ENCODE peak calls at places on chromosomes 2 and 18, in seven cellular contexts. One of them, this sample, is unnamed.

GRCh38 chr2:232490221-232491138 is 2.8 kb upstream of the ECEL1 start:
- DNase-seq in H1: no peak
- DNase-seq in HepG2: no peak
- DNase-seq in K562: no peak
- DNase-seq in HEK293T: no peak
- DNase-seq in HCT116: no peak
- DNase-seq in GM12878: no peak
- DNase-seq in this sample: no peak

GRCh38 chr2:20762945-20763683 is 59.8 kb downstream of the LDAH start:
- DNase-seq in H1: no peak
- DNase-seq in HepG2: no peak
- DNase-seq in K562: no peak
- DNase-seq in HEK293T: no peak
- DNase-seq in HCT116: no peak
- DNase-seq in GM12878: no peak
- DNase-seq in this sample: no peak

GRCh38 chr2:222399038-222399783 is 25.1 kb upstream of the SGPP2 start:
- DNase-seq in H1: no peak
- DNase-seq in HepG2: no peak
- DNase-seq in K562: no peak
- DNase-seq in HEK293T: no peak
- DNase-seq in HCT116: no peak
- DNase-seq in GM12878: no peak
- DNase-seq in this sample: no peak

GRCh38 chr2:237298323-237299118 is 115.4 kb downstream of the COL6A3 start:
- DNase-seq in H1: no peak
- DNase-seq in HepG2: peak; percentile 51
- DNase-seq in K562: no peak
- DNase-seq in HEK293T: no peak
- DNase-seq in HCT116: peak; percentile 71
- DNase-seq in GM12878: no peak
- DNase-seq in this sample: no peak

GRCh38 chr2:18918280-18918679 is 328.9 kb upstream of the NT5C1B start:
- DNase-seq in H1: no peak
- DNase-seq in HepG2: no peak
- DNase-seq in K562: no peak
- DNase-seq in HEK293T: no peak
- DNase-seq in HCT116: no peak
- DNase-seq in GM12878: no peak
- DNase-seq in this sample: no peak

GRCh38 chr2:145036421-145036901 is 516.5 kb upstream of the ZEB2 start:
- DNase-seq in H1: no peak
- DNase-seq in HepG2: no peak
- DNase-seq in K562: no peak
- DNase-seq in HEK293T: no peak
- DNase-seq in HCT116: no peak
- DNase-seq in GM12878: no peak
- DNase-seq in this sample: no peak

GRCh38 chr2:67867735-67868134 is 195.1 kb downstream of the C1D start:
- DNase-seq in H1: no peak
- DNase-seq in HepG2: no peak
- DNase-seq in K562: no peak
- DNase-seq in HEK293T: no peak
- DNase-seq in HCT116: no peak
- DNase-seq in GM12878: no peak
- DNase-seq in this sample: no peak

GRCh38 chr2:676647-677055 is 555 bp downstream of the TMEM18 start:
- DNase-seq in H1: peak; percentile 97
- DNase-seq in HepG2: peak; percentile 95
- DNase-seq in K562: peak; percentile 95
- DNase-seq in HEK293T: no peak
- DNase-seq in HCT116: peak; percentile 93
- DNase-seq in GM12878: peak; percentile 91
- DNase-seq in this sample: peak; percentile 98

GRCh38 chr2:24844023-24844685 is 50.9 kb downstream of the CENPO start:
- DNase-seq in H1: no peak
- DNase-seq in HepG2: no peak
- DNase-seq in K562: no peak
- DNase-seq in HEK293T: no peak
- DNase-seq in HCT116: no peak
- DNase-seq in GM12878: no peak
- DNase-seq in this sample: no peak

GRCh38 chr2:217821536-217822147 is 181.2 kb downstream of the TNS1 start:
- DNase-seq in H1: no peak
- DNase-seq in HepG2: no peak
- DNase-seq in K562: no peak
- DNase-seq in HEK293T: no peak
- DNase-seq in HCT116: no peak
- DNase-seq in GM12878: no peak
- DNase-seq in this sample: no peak

GRCh38 chr2:15852811-15853210 is 87.5 kb upstream of the MYCN start:
- DNase-seq in H1: no peak
- DNase-seq in HepG2: no peak
- DNase-seq in K562: no peak
- DNase-seq in HEK293T: no peak
- DNase-seq in HCT116: no peak
- DNase-seq in GM12878: no peak
- DNase-seq in this sample: no peak

GRCh38 chr2:190277234-190278112 is 42.2 kb downstream of the HIBCH start:
- DNase-seq in H1: no peak
- DNase-seq in HepG2: peak; percentile 32
- DNase-seq in K562: peak; percentile 26
- DNase-seq in HEK293T: peak; percentile 12
- DNase-seq in HCT116: peak; percentile 56
- DNase-seq in GM12878: no peak
- DNase-seq in this sample: no peak

GRCh38 chr2:112728384-112729175 is 7.8 kb downstream of the NT5DC4 start:
- DNase-seq in H1: no peak
- DNase-seq in HepG2: no peak
- DNase-seq in K562: no peak
- DNase-seq in HEK293T: no peak
- DNase-seq in HCT116: no peak
- DNase-seq in GM12878: no peak
- DNase-seq in this sample: no peak

GRCh38 chr2:137689549-137689948 is 274.7 kb upstream of the HNMT start:
- DNase-seq in H1: no peak
- DNase-seq in HepG2: no peak
- DNase-seq in K562: no peak
- DNase-seq in HEK293T: no peak
- DNase-seq in HCT116: no peak
- DNase-seq in GM12878: no peak
- DNase-seq in this sample: no peak

GRCh38 chr2:16729335-16729734 is 63.7 kb upstream of the CYRIA start:
- DNase-seq in H1: no peak
- DNase-seq in HepG2: no peak
- DNase-seq in K562: no peak
- DNase-seq in HEK293T: no peak
- DNase-seq in HCT116: no peak
- DNase-seq in GM12878: no peak
- DNase-seq in this sample: no peak

GRCh38 chr2:109376115-109376514 is 237.7 kb downstream of the SEPTIN10 start:
- DNase-seq in H1: no peak
- DNase-seq in HepG2: no peak
- DNase-seq in K562: no peak
- DNase-seq in HEK293T: no peak
- DNase-seq in HCT116: no peak
- DNase-seq in GM12878: no peak
- DNase-seq in this sample: no peak

GRCh38 chr2:101356486-101356885 is 30.8 kb downstream of the CREG2 start:
- DNase-seq in H1: no peak
- DNase-seq in HepG2: no peak
- DNase-seq in K562: no peak
- DNase-seq in HEK293T: no peak
- DNase-seq in HCT116: no peak
- DNase-seq in GM12878: no peak
- DNase-seq in this sample: no peak

GRCh38 chr2:39059366-39059952 is 61.4 kb downstream of the SOS1 start:
- DNase-seq in H1: no peak
- DNase-seq in HepG2: peak; percentile 62
- DNase-seq in K562: peak; percentile 13
- DNase-seq in HEK293T: peak; percentile 9
- DNase-seq in HCT116: peak; percentile 18
- DNase-seq in GM12878: no peak
- DNase-seq in this sample: no peak

GRCh38 chr2:240457223-240458043 is 22.0 kb downstream of the GPC1 start:
- DNase-seq in H1: no peak
- DNase-seq in HepG2: peak; percentile 60
- DNase-seq in K562: no peak
- DNase-seq in HEK293T: no peak
- DNase-seq in HCT116: no peak
- DNase-seq in GM12878: no peak
- DNase-seq in this sample: peak; percentile 75

GRCh38 chr2:240456607-240457222 is 21.3 kb downstream of the GPC1 start:
- DNase-seq in H1: no peak
- DNase-seq in HepG2: no peak
- DNase-seq in K562: no peak
- DNase-seq in HEK293T: no peak
- DNase-seq in HCT116: no peak
- DNase-seq in GM12878: no peak
- DNase-seq in this sample: no peak

GRCh38 chr2:240455227-240455718 is 19.8 kb downstream of the GPC1 start:
- DNase-seq in H1: no peak
- DNase-seq in HepG2: no peak
- DNase-seq in K562: no peak
- DNase-seq in HEK293T: no peak
- DNase-seq in HCT116: no peak
- DNase-seq in GM12878: no peak
- DNase-seq in this sample: no peak

GRCh38 chr2:240454031-240454901 is 18.8 kb downstream of the GPC1 start:
- DNase-seq in H1: no peak
- DNase-seq in HepG2: no peak
- DNase-seq in K562: no peak
- DNase-seq in HEK293T: no peak
- DNase-seq in HCT116: no peak
- DNase-seq in GM12878: no peak
- DNase-seq in this sample: no peak

GRCh38 chr2:240455719-240456606 is 20.5 kb downstream of the GPC1 start:
- DNase-seq in H1: no peak
- DNase-seq in HepG2: no peak
- DNase-seq in K562: no peak
- DNase-seq in HEK293T: no peak
- DNase-seq in HCT116: no peak
- DNase-seq in GM12878: no peak
- DNase-seq in this sample: peak; percentile 56
- TF ChIP-seq SP1 in H1: no peak
- TF ChIP-seq SP1 in HepG2: no peak
- TF ChIP-seq SP1 in K562: no peak
- TF ChIP-seq SP1 in HEK293T: no peak
- TF ChIP-seq SP1 in HCT116: no peak
- TF ChIP-seq SP1 in GM12878: no peak
- TF ChIP-seq SP1 in this sample: no peak

DNA sequence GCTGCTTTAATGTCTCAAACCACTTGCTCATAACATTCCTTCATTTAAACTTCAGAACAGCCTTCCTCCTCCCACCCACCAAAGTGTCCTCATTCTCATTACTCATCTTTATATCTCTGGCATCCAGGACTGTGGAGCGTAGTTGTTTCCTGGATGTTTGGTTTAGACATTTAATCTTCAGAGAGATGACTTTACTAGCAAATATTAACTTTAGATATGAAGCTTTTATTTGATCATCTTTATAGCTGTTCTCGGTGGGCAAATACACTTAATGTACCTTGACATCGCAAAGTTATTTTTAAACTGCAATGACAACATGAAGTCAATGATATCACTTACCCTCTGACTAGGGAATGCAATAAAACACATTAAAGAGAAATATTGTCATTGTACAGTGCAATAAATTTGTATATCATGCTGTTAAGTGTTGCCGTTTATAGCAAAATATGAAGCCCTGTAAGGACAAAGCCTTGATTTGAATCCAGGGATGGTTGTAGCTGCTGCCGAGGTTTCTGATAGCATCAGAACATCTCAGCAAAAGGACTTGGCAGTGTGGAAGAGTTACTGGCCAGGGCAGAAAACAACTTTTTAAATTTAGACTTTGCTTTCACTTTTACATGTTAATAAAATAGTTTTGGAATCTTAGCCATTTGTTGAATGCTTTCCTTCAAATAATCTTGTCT is 4.6 kb upstream of the LAMA3 start:
- DNase-seq in H1: no peak
- DNase-seq in HepG2: peak; percentile 47
- DNase-seq in K562: no peak
- DNase-seq in HEK293T: no peak
- DNase-seq in HCT116: no peak
- DNase-seq in GM12878: no peak
- DNase-seq in this sample: no peak
- TF ChIP-seq SP1 in H1: no peak
- TF ChIP-seq SP1 in HepG2: no peak
- TF ChIP-seq SP1 in K562: no peak
- TF ChIP-seq SP1 in HEK293T: no peak
- TF ChIP-seq SP1 in HCT116: no peak
- TF ChIP-seq SP1 in GM12878: no peak
- TF ChIP-seq SP1 in this sample: no peak

DNA sequence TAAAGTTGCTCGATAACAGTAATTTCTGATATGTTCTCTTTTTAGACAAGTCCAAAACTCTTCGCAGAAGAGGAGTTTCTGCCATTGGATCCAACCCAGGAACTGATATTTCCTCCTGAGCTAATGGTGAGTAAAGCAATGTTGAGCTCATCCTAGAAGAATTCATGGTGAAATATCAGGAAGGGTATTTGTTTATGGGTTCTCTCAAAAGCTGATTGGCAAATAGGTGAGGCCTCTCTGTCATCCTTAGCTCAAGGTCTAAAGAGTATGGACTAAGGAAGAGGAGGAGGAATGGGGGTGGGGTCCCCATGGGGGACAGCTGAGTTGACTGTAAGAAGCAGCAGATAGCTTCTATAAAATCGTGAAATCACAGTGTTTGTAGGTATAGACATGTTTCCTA is 18.2 kb downstream of the AOX1 start:
- DNase-seq in H1: no peak
- DNase-seq in HepG2: peak; percentile 90
- DNase-seq in K562: no peak
- DNase-seq in HEK293T: no peak
- DNase-seq in HCT116: no peak
- DNase-seq in GM12878: no peak
- DNase-seq in this sample: no peak
- TF ChIP-seq SP1 in H1: no peak
- TF ChIP-seq SP1 in HepG2: no peak
- TF ChIP-seq SP1 in K562: no peak
- TF ChIP-seq SP1 in HEK293T: no peak
- TF ChIP-seq SP1 in HCT116: no peak
- TF ChIP-seq SP1 in GM12878: no peak
- TF ChIP-seq SP1 in this sample: no peak

DNA sequence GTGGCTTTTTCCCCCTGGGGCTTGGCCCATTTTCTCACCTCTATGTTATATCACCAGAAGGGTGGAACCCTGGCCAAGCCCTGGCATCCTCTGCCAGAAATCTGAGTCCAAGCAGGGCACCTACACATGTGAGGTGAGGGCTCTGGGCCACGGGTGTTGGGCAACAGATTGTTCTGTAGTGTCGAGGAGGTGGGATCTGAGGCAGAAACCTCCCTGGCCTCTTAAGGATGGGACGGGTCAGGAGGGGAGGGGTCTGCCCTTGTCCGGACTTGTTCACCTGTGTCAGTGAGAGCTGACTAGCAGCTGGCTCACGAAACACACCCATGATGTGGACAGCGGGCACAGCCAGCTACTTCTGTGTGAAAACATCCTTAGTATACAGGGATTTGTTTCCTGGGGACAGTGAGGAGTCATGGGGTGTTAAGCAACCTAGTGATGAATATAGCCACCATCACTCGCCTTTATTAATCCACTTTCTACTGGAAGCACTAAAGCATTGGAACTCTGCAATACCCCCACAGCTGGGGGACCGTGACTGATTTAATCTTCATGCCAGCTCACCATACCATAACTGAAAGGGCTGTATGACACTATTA is 35.6 kb downstream of the EPAS1 start:
- DNase-seq in H1: no peak
- DNase-seq in HepG2: no peak
- DNase-seq in K562: no peak
- DNase-seq in HEK293T: no peak
- DNase-seq in HCT116: no peak
- DNase-seq in GM12878: no peak
- DNase-seq in this sample: no peak
- TF ChIP-seq SP1 in H1: no peak
- TF ChIP-seq SP1 in HepG2: no peak
- TF ChIP-seq SP1 in K562: no peak
- TF ChIP-seq SP1 in HEK293T: no peak
- TF ChIP-seq SP1 in HCT116: no peak
- TF ChIP-seq SP1 in GM12878: no peak
- TF ChIP-seq SP1 in this sample: no peak

This sample was measured in WTC11.